ENCODE peak calls at places on chromosomes 4 and X, in five cellular contexts. L is HL-60, W is adrenal gland, N is GM06990, P is mammary epithelial cell. R is an unnamed sample.

GRCh38 chrX:39171686-39172085 is 370.4 kb downstream of the MID1IP1 start:
- DNase-seq in L (no peak), W (no peak), N (no peak), P (no peak), R (no peak)

GRCh38 chr4:156790866-156791265 is 180.7 kb downstream of the PDGFC start:
- DNase-seq in L (no peak), W (peak; percentile 38), N (no peak), P (peak; percentile 50), R (no peak)

GRCh38 chrX:152822383-152823086 is 8.0 kb downstream of the CETN2 start:
- DNase-seq in L (no peak), W (no peak), N (no peak), P (no peak), R (no peak)

GRCh38 chrX:10756365-10756915 is 136.1 kb upstream of the MID1 start:
- DNase-seq in L (no peak), W (no peak), N (no peak), P (peak; percentile 69), R (no peak)

GRCh38 chr4:99652596-99653436 is 4.8 kb downstream of the C4orf54 start:
- DNase-seq in L (no peak), W (no peak), N (no peak), P (no peak), R (no peak)

GRCh38 chr4:1164040-1164439 is 8.3 kb downstream of the SPON2 start:
- DNase-seq in L (no peak), W (no peak), N (no peak), P (no peak), R (no peak)

GRCh38 chr4:105241456-105241855 is 94.8 kb downstream of the TET2 start:
- DNase-seq in L (no peak), W (no peak), N (no peak), P (no peak), R (no peak)

GRCh38 chrX:10533686-10534365 is 86.6 kb downstream of the MID1 start:
- DNase-seq in L (no peak), W (no peak), N (no peak), P (peak; percentile 14), R (no peak)

GRCh38 chr4:88908521-88908920 is 148.5 kb downstream of the FAM13A start:
- DNase-seq in L (no peak), W (no peak), N (no peak), P (no peak), R (no peak)

GRCh38 chr4:159308571-159309340 is 205.9 kb downstream of the RAPGEF2 start:
- DNase-seq in L (no peak), W (no peak), N (no peak), P (peak; percentile 72), R (no peak)

GRCh38 chr4:42404001-42404400 is 6.7 kb downstream of the SHISA3 start:
- DNase-seq in L (no peak), W (no peak), N (no peak), P (no peak), R (no peak)
- TF ChIP-seq CTCF in L (no peak), W (no peak), N (no peak), P (no peak), R (no peak)

GRCh38 chrX:102840871-102841705 is 96.0 kb upstream of the RAB40AL start:
- DNase-seq in L (no peak), W (no peak), N (no peak), P (peak; percentile 26), R (no peak)
- TF ChIP-seq CTCF in L (no peak), W (no peak), N (peak; percentile 35), P (peak; percentile 30), R (no peak)

DNA sequence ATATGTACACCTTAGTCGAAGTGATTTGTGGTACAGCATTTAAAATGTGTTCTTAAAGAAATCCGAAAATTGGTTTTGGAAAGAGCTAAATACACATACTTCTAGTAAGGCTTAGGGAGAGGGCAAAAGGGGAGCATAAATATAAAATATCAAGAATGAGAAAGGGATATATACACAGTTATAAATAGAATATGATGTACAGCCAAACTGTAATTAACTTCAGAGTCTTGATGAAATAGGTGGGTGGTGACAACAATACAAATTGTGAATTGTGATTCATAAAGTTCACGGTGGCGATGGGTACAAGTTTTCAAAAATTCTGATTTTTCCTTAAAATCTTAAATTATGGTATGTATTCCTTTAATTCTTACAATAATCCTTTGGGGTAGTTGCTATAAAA is 62.2 kb downstream of the KDM6A start:
- DNase-seq in L (no peak), W (no peak), N (no peak), P (no peak), R (no peak)
- TF ChIP-seq CTCF in L (no peak), W (no peak), N (no peak), P (no peak), R (no peak)

GRCh38 chr4:85942107-85942506 is 417.7 kb downstream of the MAPK10 start:
- DNase-seq in L (no peak), W (no peak), N (no peak), P (no peak), R (no peak)
- TF ChIP-seq CTCF in L (no peak), W (no peak), N (no peak), P (no peak), R (no peak)

DNA sequence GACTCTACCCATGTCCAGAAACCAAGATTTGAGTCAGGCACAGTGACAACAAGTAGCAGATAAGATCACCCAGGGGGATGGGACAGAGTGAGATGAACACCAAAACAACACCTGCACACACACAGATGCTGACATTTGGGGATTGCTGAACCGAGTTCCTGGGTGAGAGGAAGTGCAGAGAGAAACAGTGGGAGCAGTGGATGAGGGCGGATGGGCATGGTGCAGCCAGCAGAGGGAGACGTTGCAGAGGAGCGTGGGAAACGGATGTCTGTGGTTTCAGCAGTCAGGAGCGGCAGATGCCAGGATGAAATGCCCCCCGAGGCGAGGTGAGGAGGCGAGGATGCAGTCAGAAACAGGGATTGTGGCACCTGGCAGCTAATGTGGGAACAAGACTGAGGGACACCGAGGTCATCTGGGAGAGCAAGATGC is 78.6 kb upstream of the STS start:
- DNase-seq in L (no peak), W (no peak), N (no peak), P (peak; percentile 60), R (no peak)
- TF ChIP-seq CTCF in L (no peak), W (peak; percentile 15), N (peak; percentile 55), P (peak; percentile 66), R (peak; percentile 46)

GRCh38 chr4:38177792-38178665 is 217.8 kb downstream of the PTTG2 start:
- DNase-seq in L (peak; percentile 51), W (no peak), N (no peak), P (no peak), R (no peak)

GRCh38 chr4:38177035-38177791 is 217.0 kb downstream of the PTTG2 start:
- DNase-seq in L (no peak), W (no peak), N (no peak), P (no peak), R (peak; percentile 52)

GRCh38 chr4:38178666-38178995 is 218.4 kb downstream of the PTTG2 start:
- DNase-seq in L (no peak), W (no peak), N (peak; percentile 27), P (no peak), R (no peak)

GRCh38 chr4:38173935-38174334 is 213.7 kb downstream of the PTTG2 start:
- DNase-seq in L (no peak), W (no peak), N (no peak), P (peak; percentile 92), R (no peak)

DNA sequence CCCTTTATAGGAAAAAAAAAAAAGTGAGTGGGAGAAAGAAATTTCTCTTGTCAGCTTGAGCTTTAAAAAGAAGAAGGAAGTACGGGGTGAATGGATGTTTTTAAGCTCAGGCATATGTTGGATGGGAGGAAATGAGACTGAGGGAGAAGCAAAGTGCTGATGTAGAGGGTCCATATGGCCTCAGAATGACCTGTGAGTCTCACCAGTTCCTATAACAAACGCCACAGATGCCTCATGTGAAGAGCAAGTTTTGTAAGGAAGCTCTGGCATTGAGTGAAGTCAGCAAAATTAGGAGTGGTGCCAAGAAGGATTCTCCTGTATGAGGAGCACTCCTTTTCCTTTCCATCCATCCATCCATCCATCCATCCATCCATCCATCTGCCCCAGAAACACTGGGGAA is 214.6 kb downstream of the PTTG2 start:
- DNase-seq in L (no peak), W (no peak), N (no peak), P (peak; percentile 25), R (no peak)
- TF ChIP-seq CTCF in L (no peak), W (no peak), N (no peak), P (no peak), R (no peak)

DNA sequence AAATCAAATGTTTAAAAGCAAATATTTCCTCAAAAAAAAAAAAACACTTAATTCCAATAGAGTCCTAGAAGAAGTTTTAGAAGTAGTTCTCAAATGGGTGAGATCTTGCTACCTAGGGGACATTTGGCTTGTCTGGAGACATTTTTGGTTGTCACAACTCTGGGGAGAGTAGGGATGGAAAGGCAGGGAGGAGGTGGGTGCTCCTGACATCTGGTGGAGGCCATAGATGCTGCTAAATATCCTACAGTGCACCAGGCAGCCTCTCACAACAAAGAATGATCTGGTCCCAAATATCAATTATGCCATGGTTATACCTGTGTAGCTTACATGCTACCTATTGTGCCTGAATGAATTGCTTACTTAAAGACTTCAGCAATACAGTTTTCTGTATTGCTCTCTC is 46.8 kb downstream of the CPE start:
- DNase-seq in L (no peak), W (no peak), N (no peak), P (no peak), R (peak; percentile 6)
- TF ChIP-seq CTCF in L (no peak), W (no peak), N (no peak), P (peak; percentile 24), R (no peak)

GRCh38 chr4:16752150-16752549 is 146.3 kb downstream of the LDB2 start:
- DNase-seq in L (no peak), W (no peak), N (no peak), P (no peak), R (no peak)
- TF ChIP-seq CTCF in L (no peak), W (peak; percentile 40), N (no peak), P (peak; percentile 14), R (no peak)

GRCh38 chrX:30215357-30215843 is at the start of gene MAGEB2:
- DNase-seq in L (peak; percentile 43), W (no peak), N (no peak), P (no peak), R (no peak)

GRCh38 chrX:30217465-30217864 is 2.1 kb downstream of the MAGEB2 start:
- DNase-seq in L (no peak), W (no peak), N (no peak), P (no peak), R (no peak)

GRCh38 chrX:30212172-30212571 is 3.2 kb upstream of the MAGEB2 start:
- DNase-seq in L (no peak), W (no peak), N (no peak), P (no peak), R (no peak)
- TF ChIP-seq CTCF in L (no peak), W (no peak), N (no peak), P (no peak), R (no peak)

R was measured in GM13976.